ENCODE peak calls at places on chromosome 1, in five cellular contexts. O is WERI-Rb-1; F is lower lobe of right lung; T is CD8-positive, alpha-beta memory T cell; K is transverse colon. W is an unnamed sample.

GRCh38 chr1:234537236-234537635 is 58.3 kb upstream of the TARBP1 start:
- DNase-seq in O (no peak), F (no peak), T (no peak), K (no peak), W (no peak)

GRCh38 chr1:239906394-239906793 is 185.3 kb upstream of the FMN2 start:
- DNase-seq in O (no peak), F (no peak), T (no peak), K (no peak), W (no peak)

GRCh38 chr1:97192872-97193572 is 471.4 kb downstream of the PTBP2 start:
- DNase-seq in O (no peak), F (no peak), T (no peak), K (no peak), W (peak; percentile 62)

GRCh38 chr1:33396188-33397124 is 34.4 kb downstream of the PHC2 start:
- DNase-seq in O (no peak), F (no peak), T (no peak), K (no peak), W (no peak)

GRCh38 chr1:104387716-104388508 is 638.2 kb downstream of the AMY1C start:
- DNase-seq in O (no peak), F (no peak), T (no peak), K (no peak), W (no peak)

GRCh38 chr1:224425279-224425884 is 9.2 kb downstream of the WDR26 start:
- DNase-seq in O (no peak), F (no peak), T (no peak), K (no peak), W (no peak)

GRCh38 chr1:229572286-229572685 is 13.8 kb upstream of the ABCB10 start:
- DNase-seq in O (no peak), F (no peak), T (no peak), K (no peak), W (no peak)

GRCh38 chr1:223204424-223204823 is 61.4 kb upstream of the TLR5 start:
- DNase-seq in O (no peak), F (no peak), T (no peak), K (no peak), W (no peak)

GRCh38 chr1:1419812-1420653 is 1.0 kb downstream of the ANKRD65 start:
- DNase-seq in O (no peak), F (peak; percentile 48), T (no peak), K (no peak), W (no peak)

GRCh38 chr1:80392529-80392928 is 1386.0 kb upstream of the ADGRL4 start:
- DNase-seq in O (no peak), F (no peak), T (no peak), K (no peak), W (no peak)

GRCh38 chr1:103208844-103209243 is 100.5 kb upstream of the COL11A1 start:
- DNase-seq in O (no peak), F (no peak), T (no peak), K (no peak), W (no peak)

GRCh38 chr1:200867018-200867811 is 5.6 kb upstream of the GPR25 start:
- DNase-seq in O (no peak), F (no peak), T (no peak), K (no peak), W (no peak)

GRCh38 chr1:74753104-74753503 is 20.2 kb downstream of the TYW3 start:
- DNase-seq in O (no peak), F (no peak), T (no peak), K (no peak), W (no peak)

GRCh38 chr1:202084791-202085681 is 37.7 kb upstream of the GPR37L1 start:
- DNase-seq in O (peak; percentile 76), F (peak; percentile 49), T (no peak), K (peak; percentile 91), W (no peak)

GRCh38 chr1:47558601-47559593 is 121.1 kb downstream of the FOXD2 start:
- DNase-seq in O (no peak), F (peak; percentile 57), T (no peak), K (peak; percentile 78), W (no peak)

GRCh38 chr1:44276006-44276405 is 62.7 kb downstream of the DMAP1 start:
- DNase-seq in O (no peak), F (no peak), T (no peak), K (no peak), W (no peak)

GRCh38 chr1:44327679-44328491 is 27.2 kb downstream of the ERI3 start:
- DNase-seq in O (peak; percentile 44), F (peak; percentile 75), T (no peak), K (peak; percentile 68), W (peak; percentile 99)

GRCh38 chr1:28099050-28099769 is 10.8 kb upstream of the EYA3 start:
- DNase-seq in O (no peak), F (no peak), T (no peak), K (no peak), W (no peak)

GRCh38 chr1:145751491-145752021 is 32.3 kb downstream of the CD160 start:
- DNase-seq in O (no peak), F (no peak), T (no peak), K (no peak), W (no peak)

GRCh38 chr1:27307851-27308598 is 13.9 kb upstream of the TMEM222 start:
- DNase-seq in O (peak; percentile 46), F (no peak), T (no peak), K (no peak), W (no peak)

GRCh38 chr1:51750218-51750617 is 128.3 kb downstream of the NRDC start:
- DNase-seq in O (no peak), F (no peak), T (no peak), K (no peak), W (no peak)

GRCh38 chr1:221663321-221663720 is 78.6 kb downstream of the DUSP10 start:
- DNase-seq in O (no peak), F (no peak), T (no peak), K (no peak), W (no peak)

GRCh38 chr1:209674957-209675566 is at the start of gene G0S2:
- DNase-seq in O (peak; percentile 21), F (peak; percentile 79), T (no peak), K (peak; percentile 79), W (no peak)

GRCh38 chr1:80778094-80778840 is 1022.5 kb upstream of the ADGRL2 start:
- DNase-seq in O (no peak), F (no peak), T (no peak), K (no peak), W (no peak)

GRCh38 chr1:231757101-231757404 is 130.5 kb downstream of the DISC1 start:
- DNase-seq in O (no peak), F (no peak), T (no peak), K (no peak), W (no peak)
- H3K27ac ChIP-seq in O (no peak overlapping the region), F (no peak overlapping the region), T (no peak overlapping the region), K (no peak overlapping the region), W (no peak overlapping the region)

GRCh38 chr1:26171084-26172072 is at the start of gene ZNF593OS:
- DNase-seq in O (peak; percentile 91), F (no peak), T (no peak), K (no peak), W (no peak)
- H3K4me3 ChIP-seq in O (no peak within 1 kb of the TSS), F (peak within 1 kb of the TSS; percentile 98), T (peak within 1 kb of the TSS; percentile 68), K (no peak within 1 kb of the TSS), W (peak within 1 kb of the TSS; percentile 72)

DNA sequence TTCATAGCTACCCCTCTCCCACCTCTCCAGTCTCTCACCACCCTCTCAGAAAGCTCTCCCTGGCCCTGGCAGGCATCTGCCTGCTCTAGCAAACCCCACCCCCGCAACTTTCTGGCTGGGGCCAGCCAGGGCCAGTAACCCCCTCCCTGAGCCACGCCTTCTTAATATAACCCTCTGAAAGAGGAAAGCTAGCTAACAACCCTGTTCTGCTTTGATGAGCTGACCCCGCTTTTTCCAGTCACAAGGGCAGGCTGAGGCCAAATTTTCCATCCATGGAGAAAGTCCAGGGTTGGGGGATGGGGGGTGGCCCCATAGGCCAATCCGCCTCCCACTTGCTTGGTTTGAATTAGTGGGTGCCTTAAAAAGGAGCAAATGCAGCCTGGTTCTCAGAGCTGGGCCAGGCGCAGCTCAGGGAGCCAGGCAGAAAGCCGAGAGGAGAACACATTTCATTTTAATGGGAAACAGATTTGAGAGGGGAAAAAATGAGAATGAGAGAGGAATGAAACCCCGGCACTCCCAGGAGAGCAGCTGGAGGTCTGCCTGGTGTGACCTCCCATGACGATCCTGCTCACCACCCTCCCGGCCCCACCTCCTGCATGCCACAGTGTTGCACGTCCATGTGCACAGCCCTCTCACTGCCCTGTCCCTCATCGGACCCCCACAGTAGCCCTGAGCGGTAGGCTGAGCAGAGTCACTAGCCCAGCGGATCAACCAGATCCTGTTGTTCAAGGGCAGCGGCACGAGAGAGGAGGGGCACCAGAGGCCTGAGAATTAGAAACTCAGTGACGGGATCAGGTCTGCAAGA is 62.3 kb downstream of the OPTC start:
- DNase-seq in O (peak; percentile 66), F (no peak), T (no peak), K (peak; percentile 32), W (no peak)
- H3K27ac ChIP-seq in O (no peak overlapping the region), F (peak overlapping the region; percentile 43), T (no peak overlapping the region), K (peak overlapping the region; percentile 84), W (no peak overlapping the region)

GRCh38 chr1:40710581-40711315 is 19.2 kb downstream of the NFYC start:
- DNase-seq in O (no peak), F (no peak), T (no peak), K (no peak), W (no peak)
- H3K4me3 ChIP-seq in O (no peak overlapping the region), F (peak overlapping the region; percentile 60), T (peak overlapping the region; percentile 9), K (peak overlapping the region; percentile 45), W (peak overlapping the region; percentile 51)

GRCh38 chr1:88296227-88297010 is 387.7 kb upstream of the PKN2 start:
- DNase-seq in O (no peak), F (no peak), T (no peak), K (no peak), W (no peak)
- H3K27ac ChIP-seq in O (no peak overlapping the region), F (no peak overlapping the region), T (no peak overlapping the region), K (no peak overlapping the region), W (no peak overlapping the region)

DNA sequence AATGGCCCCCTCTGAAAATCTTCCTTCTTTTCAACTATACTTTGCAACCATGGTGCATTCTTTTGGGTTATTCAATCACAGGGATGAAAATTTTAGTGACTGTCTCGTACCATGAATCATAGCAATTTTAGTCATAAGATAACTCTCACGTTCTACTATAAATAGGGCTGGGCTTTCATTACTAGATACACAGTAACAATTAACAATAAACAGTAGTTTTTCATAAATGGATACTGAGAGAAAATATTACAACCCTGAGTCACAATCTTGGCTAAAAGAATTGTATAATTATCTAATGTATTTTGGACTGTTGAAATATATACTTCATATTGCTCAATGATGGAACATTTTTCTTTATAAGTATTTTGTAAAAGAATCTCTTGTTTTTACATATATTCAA is 96.1 kb downstream of the TEX35 start:
- DNase-seq in O (no peak), F (no peak), T (no peak), K (no peak), W (no peak)
- H3K4me3 ChIP-seq in O (no peak overlapping the region), F (no peak overlapping the region), T (no peak overlapping the region), K (no peak overlapping the region), W (no peak overlapping the region)

DNA sequence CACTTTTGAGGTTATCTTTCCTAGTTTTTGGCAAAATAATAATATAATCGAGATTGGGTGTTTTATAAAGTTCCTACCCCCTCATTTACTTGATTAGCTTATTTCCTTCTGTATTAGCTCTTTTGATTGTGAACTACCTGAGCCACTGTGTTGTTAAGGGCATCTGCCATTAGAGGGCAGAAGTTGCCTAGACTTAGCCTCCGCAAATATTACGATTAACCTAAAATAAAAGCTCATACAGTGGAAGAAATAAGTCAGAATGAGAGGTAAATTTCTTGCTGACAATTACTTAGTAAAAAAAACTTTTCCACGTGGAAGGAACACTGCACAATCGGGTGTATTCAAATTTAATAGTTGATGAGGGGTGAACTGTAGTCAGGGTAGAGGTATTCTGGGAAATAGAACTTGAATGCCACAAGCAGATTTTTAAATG is 2.3 kb downstream of the H3-3A start:
- DNase-seq in O (no peak), F (no peak), T (peak; percentile 55), K (peak; percentile 58), W (no peak)
- H3K27ac ChIP-seq in O (no peak overlapping the region), F (no peak overlapping the region), T (peak overlapping the region; percentile 96), K (peak overlapping the region; percentile 100), W (no peak overlapping the region)

GRCh38 chr1:91591175-91591968 is 90.7 kb downstream of the CDC7 start:
- DNase-seq in O (no peak), F (no peak), T (no peak), K (no peak), W (no peak)
- H3K4me3 ChIP-seq in O (no peak overlapping the region), F (no peak overlapping the region), T (peak overlapping the region; percentile 6), K (no peak overlapping the region), W (no peak overlapping the region)